ENCODE peak calls at places on chromosomes 16 and 17, in six cellular contexts. I is HFF-Myc, T is AG04449, M is fibroblast of mammary gland, Q is mucosa of descending colon, L is IMR-90. J is an unnamed sample.

GRCh38 chr17:2777242-2777867 is 18.9 kb upstream of the RAP1GAP2 start:
- DNase-seq in T (no peak), M (no peak), I (no peak), Q (no peak), L (no peak), J (no peak)

GRCh38 chr17:67850991-67851631 is 25.8 kb downstream of the BPTF start:
- DNase-seq in L (no peak), Q (no peak), I (no peak), M (no peak), T (no peak), J (no peak)

GRCh38 chr17:82248815-82249638 is 20.2 kb downstream of the SLC16A3 start:
- DNase-seq in Q (peak), T (no peak), L (no peak), I (no peak), M (no peak), J (no peak)

GRCh38 chr16:81723098-81723723 is 55.9 kb upstream of the PLCG2 start:
- DNase-seq in T (peak), M (peak), L (peak), Q (no peak), I (no peak), J (peak)

GRCh38 chr17:59800530-59800942 is 92.2 kb downstream of the TUBD1 start:
- DNase-seq in L (no peak), T (no peak), I (no peak), M (peak), Q (no peak), J (peak)

GRCh38 chr17:42422958-42423712 is at the start of gene CAVIN1:
- DNase-seq in L (peak), T (peak), I (peak), M (peak), Q (peak), J (peak)

GRCh38 chr17:17379197-17379991 is 76.2 kb downstream of the NT5M start:
- DNase-seq in L (peak), Q (no peak), I (no peak), T (no peak), M (peak), J (peak)

GRCh38 chr16:30921748-30922419 is 1.5 kb upstream of the FBXL19 start:
- DNase-seq in M (peak), Q (peak), T (peak), I (peak), L (peak), J (peak)

GRCh38 chr17:32518856-32519768 is 32.3 kb downstream of the CDK5R1 start:
- DNase-seq in L (no peak), I (no peak), Q (peak), M (peak), T (no peak), J (peak)

GRCh38 chr17:62187681-62188080 is 122.6 kb upstream of the MED13 start:
- DNase-seq in M (peak), Q (no peak), L (peak), T (no peak), I (peak), J (peak)

GRCh38 chr16:273547-274421 is 2.0 kb downstream of the RGS11 start:
- DNase-seq in Q (peak), M (no peak), I (no peak), L (no peak), T (no peak), J (no peak)

GRCh38 chr17:28612936-28613872 is 781 bp downstream of the RSKR start:
- DNase-seq in Q (no peak), T (no peak), M (peak), I (no peak), L (peak), J (peak)

GRCh38 chr17:57612202-57613071 is 132.7 kb downstream of the CCDC182 start:
- DNase-seq in Q (no peak), M (no peak), I (no peak), L (no peak), T (no peak), J (no peak)

GRCh38 chr16:50509521-50510341 is 38.5 kb upstream of the NKD1 start:
- DNase-seq in T (no peak), M (peak), L (peak), Q (no peak), I (no peak), J (peak)

GRCh38 chr17:81334419-81334896 is 39.4 kb upstream of the SLC38A10 start:
- DNase-seq in Q (peak), L (no peak), I (no peak), M (no peak), T (no peak), J (no peak)

GRCh38 chr16:57204675-57205074 is 18.5 kb downstream of the RSPRY1 start:
- DNase-seq in I (no peak), Q (no peak), T (no peak), M (no peak), L (no peak), J (no peak)

GRCh38 chr16:54772400-54772799 is 158.3 kb upstream of the IRX5 start:
- DNase-seq in L (no peak), I (no peak), T (no peak), M (no peak), Q (no peak), J (no peak)

GRCh38 chr17:77441130-77441920 is 300.6 kb downstream of the SEC14L1 start:
- DNase-seq in Q (no peak), I (no peak), T (no peak), L (no peak), M (no peak), J (no peak)

GRCh38 chr16:25124503-25124902 is 13.0 kb downstream of the LCMT1 start:
- DNase-seq in L (no peak), Q (no peak), I (no peak), M (no peak), T (no peak), J (no peak)

GRCh38 chr17:4553669-4554068 is 1.5 kb downstream of the MYBBP1A start:
- DNase-seq in I (no peak), Q (peak), M (no peak), T (no peak), L (no peak), J (no peak)
- H3K4me3 ChIP-seq in I (peak), Q (no peak), M (peak), T (peak), L (no peak), J (peak)

DNA sequence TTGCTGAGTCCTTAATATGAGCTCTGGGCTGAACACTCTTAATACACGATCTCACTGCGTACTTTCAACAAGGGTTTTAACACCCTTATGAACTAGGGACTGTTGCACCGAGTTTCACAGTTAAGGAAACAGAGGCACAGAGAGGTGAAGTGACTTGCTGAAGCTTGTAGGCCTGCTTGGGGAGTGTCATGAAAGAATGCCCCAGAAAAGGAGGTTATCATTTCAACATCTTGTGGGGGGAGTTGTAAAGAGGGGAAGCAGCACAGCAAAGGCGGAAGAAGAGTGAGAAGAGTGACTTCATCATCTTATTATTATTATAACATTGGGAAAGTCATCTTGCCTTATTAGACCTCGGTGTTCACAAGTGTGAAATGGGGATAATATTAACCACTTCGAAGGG is 2.1 kb downstream of the CCL4 start:
- DNase-seq in Q (no peak), T (no peak), L (no peak), M (no peak), I (no peak), J (no peak)
- H3K4me3 ChIP-seq in Q (no peak), T (no peak), L (no peak), M (no peak), I (no peak), J (no peak)

DNA sequence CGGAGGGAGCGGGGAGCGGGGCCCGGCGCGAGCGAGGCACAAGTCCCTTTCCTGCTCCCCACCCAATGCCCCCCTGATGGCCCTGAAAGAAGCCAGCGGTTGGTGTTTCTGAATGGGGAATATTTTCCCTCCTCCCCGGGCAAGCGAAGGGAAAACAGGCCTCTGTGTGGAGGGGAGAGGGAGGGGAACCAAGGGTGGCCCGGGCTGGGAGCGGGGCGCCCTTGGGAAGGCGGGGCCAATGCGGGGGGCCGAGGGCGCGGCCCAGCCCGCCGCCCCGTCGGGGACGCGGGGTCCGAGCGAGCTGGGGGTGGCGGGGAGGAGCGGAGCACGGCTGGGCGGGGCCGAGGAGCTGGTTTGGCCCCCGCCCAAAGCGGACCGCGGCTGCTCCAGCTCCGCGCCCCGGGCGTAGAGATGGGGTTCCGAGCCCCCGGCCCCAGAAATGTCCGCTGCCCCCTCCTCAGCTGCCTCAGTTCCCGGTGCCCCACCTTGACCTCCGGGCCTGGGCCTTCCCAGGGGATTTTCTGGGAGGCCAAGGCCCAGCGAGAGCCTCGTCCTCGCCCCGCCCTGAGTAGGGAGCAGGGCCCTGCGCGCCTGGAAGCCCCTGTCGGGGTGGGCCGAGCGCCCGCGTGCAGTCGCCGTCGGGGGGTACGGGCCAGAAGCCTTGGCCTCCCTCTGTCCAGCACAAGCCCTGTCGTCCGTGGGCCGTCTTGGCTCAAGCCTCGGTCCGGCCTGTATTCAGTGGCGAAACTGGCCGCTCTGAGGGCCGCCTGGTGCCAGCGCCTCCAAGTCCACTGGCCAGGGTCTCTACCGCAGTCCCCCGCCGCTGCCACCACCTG is 3.9 kb upstream of the HEXIM1 start:
- DNase-seq in I (no peak), Q (peak), M (no peak), L (no peak), T (no peak), J (no peak)
- H3K4me3 ChIP-seq in I (peak), Q (no peak), M (peak), L (peak), T (peak), J (peak)

DNA sequence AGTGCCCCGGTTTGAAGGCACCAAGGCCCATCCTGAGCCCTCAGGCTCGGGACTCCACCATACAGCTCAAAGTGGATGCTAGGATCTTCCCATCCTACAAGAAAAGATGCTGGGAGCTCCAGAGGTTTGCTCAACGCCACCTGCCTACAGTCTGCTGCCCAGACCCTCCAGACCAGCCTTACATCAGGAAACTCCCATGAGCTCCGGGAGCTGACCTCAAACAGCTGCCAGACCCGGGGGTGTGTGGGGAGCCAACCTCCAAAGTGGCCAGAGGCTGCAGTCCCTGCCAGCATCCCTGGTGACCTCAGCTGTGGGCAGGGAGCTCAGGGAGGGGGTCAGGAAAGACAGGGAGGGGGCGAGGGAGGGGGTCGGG is 43.8 kb downstream of the C16orf82 start:
- DNase-seq in L (no peak), I (no peak), Q (no peak), M (no peak), T (no peak), J (no peak)
- H3K4me3 ChIP-seq in L (no peak), I (no peak), Q (no peak), M (no peak), T (no peak), J (no peak)

DNA sequence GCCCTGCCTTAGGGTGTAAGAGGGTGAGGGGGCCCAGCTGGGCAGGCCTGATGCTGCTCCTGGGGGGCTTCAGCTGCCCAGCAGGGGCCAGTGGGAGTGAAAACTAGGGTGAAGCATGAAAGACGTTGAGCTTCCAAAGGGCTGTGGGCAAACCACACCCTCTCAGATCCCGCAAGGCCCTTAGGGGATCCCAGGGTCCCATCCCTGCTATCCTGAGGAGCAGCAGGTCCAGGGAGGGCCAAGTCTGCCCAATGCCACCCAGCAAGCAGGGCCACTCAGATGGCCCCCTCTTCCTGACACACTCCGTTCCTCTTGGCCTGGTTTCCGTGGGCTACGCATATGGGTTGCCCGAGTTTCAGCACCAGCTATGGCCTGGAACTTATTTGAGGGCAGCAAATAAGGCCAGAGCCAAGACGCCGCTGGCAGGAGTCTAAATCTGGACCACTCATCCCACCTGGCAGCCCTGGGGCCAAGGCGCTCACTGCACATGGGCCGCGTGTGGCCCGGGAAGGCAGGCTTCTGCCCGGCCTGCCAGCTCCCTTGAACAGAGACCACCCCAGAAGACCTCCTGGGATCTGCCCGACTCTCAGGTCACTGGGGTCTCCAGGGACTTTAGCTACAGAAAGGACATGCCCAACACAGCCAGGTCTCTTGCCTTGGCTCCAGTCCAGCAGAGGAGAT is 4.2 kb downstream of the ATP2A3 start:
- DNase-seq in I (no peak), M (no peak), L (no peak), T (no peak), Q (no peak), J (no peak)
- H3K4me3 ChIP-seq in I (no peak), M (no peak), L (no peak), T (no peak), Q (no peak), J (no peak)

GRCh38 chr16:1309888-1310831 is 724 bp downstream of the UBE2I start:
- DNase-seq in I (no peak), M (peak), Q (peak), T (no peak), L (peak), J (peak)

GRCh38 chr16:1310832-1311200 is 1.4 kb downstream of the UBE2I start:
- DNase-seq in Q (no peak), L (no peak), I (no peak), M (peak), T (no peak), J (peak)

GRCh38 chr16:1312459-1312801 is 3.0 kb downstream of the UBE2I start:
- DNase-seq in I (no peak), T (no peak), L (no peak), M (no peak), Q (no peak), J (no peak)

GRCh38 chr16:1311738-1312458 is 2.5 kb downstream of the UBE2I start:
- DNase-seq in Q (no peak), L (peak), I (no peak), T (no peak), M (peak), J (peak)

GRCh38 chr16:1311212-1311737 is 1.8 kb downstream of the UBE2I start:
- DNase-seq in M (no peak), I (no peak), L (no peak), T (no peak), Q (no peak), J (no peak)
- H3K4me3 ChIP-seq in M (peak), I (peak), L (peak), T (peak), Q (no peak), J (peak)